ENCODE peak calls at places on chromosomes 11 and 22, in seven cellular contexts. T is globus pallidus, H is AG09319, E is midbrain, N is stromal cell of bone marrow, O is hippocampal formation, C is AG10803. F is an unnamed sample.

GRCh38 chr11:46234261-46234660 is 43.2 kb upstream of the CREB3L1 start:
- DNase-seq in N (no peak), C (no peak), O (no peak), H (no peak), E (no peak), T (no peak), F (no peak)

GRCh38 chr11:65503606-65503922 is 4.7 kb downstream of the MALAT1 start:
- DNase-seq in C (peak), T (no peak), N (no peak), H (no peak), E (no peak), O (no peak), F (no peak)

GRCh38 chr11:7098235-7098832 is 9.5 kb downstream of the RBMXL2 start:
- DNase-seq in H (no peak), C (peak), N (peak), E (peak), O (no peak), T (peak), F (no peak)

GRCh38 chr11:19828382-19829108 is 115.9 kb downstream of the NAV2 start:
- DNase-seq in O (no peak), N (no peak), H (no peak), E (no peak), T (no peak), C (no peak), F (no peak)

GRCh38 chr11:74783241-74783871 is 34.7 kb downstream of the RNF169 start:
- DNase-seq in T (peak), N (peak), C (peak), H (no peak), E (peak), O (no peak), F (no peak)

GRCh38 chr11:119567667-119568582 is 145.0 kb upstream of the THY1 start:
- DNase-seq in O (peak), H (peak), C (peak), T (peak), N (peak), E (peak), F (no peak)

GRCh38 chr22:36612458-36612857 is 83.5 kb upstream of the EIF3D start:
- DNase-seq in T (no peak), O (no peak), E (no peak), C (peak), N (peak), H (no peak), F (no peak)

GRCh38 chr22:23565942-23566715 is 14.0 kb downstream of the IGLL1 start:
- DNase-seq in T (no peak), H (no peak), E (no peak), C (no peak), N (no peak), O (no peak), F (no peak)

GRCh38 chr22:35950262-35950661 is 78.4 kb downstream of the RBFOX2 start:
- DNase-seq in O (no peak), H (no peak), T (no peak), C (no peak), N (no peak), E (no peak), F (no peak)

GRCh38 chr11:33294797-33295196 is 37.6 kb downstream of the HIPK3 start:
- DNase-seq in N (no peak), H (no peak), T (no peak), C (no peak), E (no peak), O (no peak), F (no peak)

GRCh38 chr11:134533511-134533910 is 121.5 kb upstream of the B3GAT1 start:
- DNase-seq in H (no peak), C (no peak), T (no peak), E (no peak), N (no peak), O (no peak), F (no peak)

GRCh38 chr11:73334244-73335203 is 26.4 kb downstream of the ARHGEF17 start:
- DNase-seq in C (peak), E (no peak), T (no peak), N (peak), O (no peak), H (peak), F (no peak)

GRCh38 chr22:27663812-27664211 is 137.7 kb downstream of the MN1 start:
- DNase-seq in N (no peak), H (no peak), O (no peak), T (no peak), E (no peak), C (no peak), F (no peak)

GRCh38 chr22:36610567-36610966 is 81.6 kb upstream of the EIF3D start:
- DNase-seq in N (no peak), T (no peak), O (no peak), C (no peak), H (no peak), E (no peak), F (no peak)

GRCh38 chr11:36465449-36466163 is 44.5 kb downstream of the TRAF6 start:
- DNase-seq in N (no peak), H (no peak), C (peak), T (no peak), O (no peak), E (no peak), F (no peak)

GRCh38 chr22:17578129-17578754 is 14.9 kb downstream of the SLC25A18 start:
- DNase-seq in H (no peak), N (no peak), O (peak), E (peak), C (peak), T (peak), F (no peak)

GRCh38 chr11:57798905-57799559 is 37.4 kb downstream of the CTNND1 start:
- DNase-seq in N (peak), E (no peak), C (peak), T (no peak), H (peak), O (peak), F (no peak)

GRCh38 chr11:21105196-21105917 is 436.0 kb downstream of the NELL1 start:
- DNase-seq in H (no peak), N (no peak), E (no peak), O (no peak), C (no peak), T (no peak), F (no peak)

GRCh38 chr22:43152355-43153071 is 1.2 kb downstream of the TSPO start:
- DNase-seq in E (peak), T (peak), O (peak), C (peak), N (no peak), H (peak), F (peak)

GRCh38 chr11:98061858-98062257 is 958.9 kb upstream of the CNTN5 start:
- DNase-seq in H (no peak), N (no peak), C (no peak), E (no peak), T (no peak), O (no peak), F (no peak)

GRCh38 chr22:40004836-40005235 is 10.1 kb downstream of the FAM83F start:
- DNase-seq in E (no peak), O (no peak), C (no peak), H (no peak), T (no peak), N (no peak), F (no peak)

GRCh38 chr22:42236848-42237247 is 33.6 kb downstream of the TCF20 start:
- DNase-seq in T (no peak), H (no peak), E (no peak), N (no peak), O (no peak), C (no peak), F (no peak)

GRCh38 chr11:74391193-74391592 is 7.0 kb downstream of the PGM2L1 start:
- DNase-seq in O (no peak), C (no peak), N (no peak), H (no peak), T (no peak), E (no peak), F (no peak)

GRCh38 chr11:11411401-11411985 is 58.4 kb upstream of the CSNK2A3 start:
- DNase-seq in H (no peak), O (no peak), N (no peak), C (no peak), E (no peak), T (no peak), F (no peak)

GRCh38 chr11:119055901-119056300 is 1.1 kb downstream of the HYOU1 start:
- DNase-seq in O (no peak), C (peak), E (no peak), N (no peak), T (peak), H (no peak), F (no peak)

GRCh38 chr11:108664241-108664640 is 628 bp upstream of the DDX10 start:
- DNase-seq in T (no peak), E (no peak), C (no peak), H (no peak), N (no peak), O (no peak), F (no peak)

GRCh38 chr22:44400763-44401060 is 88.0 kb upstream of the SHISAL1 start:
- DNase-seq in N (no peak), T (no peak), C (no peak), H (no peak), E (no peak), O (no peak), F (no peak)